ENCODE peak calls at places on chromosomes 12 and 14, in four cellular contexts. F, I, C and H are unnamed samples.

GRCh38 chr12:5884846-5885245 is 60.2 kb downstream of the ANO2 start:
- DNase-seq in F (no peak), I (no peak), C (no peak), H (no peak)

GRCh38 chr14:95290769-95291440 is 28.8 kb downstream of the CLMN start:
- DNase-seq in F (peak; percentile 65), I (no peak), C (peak; percentile 42), H (no peak)

GRCh38 chr12:21992823-21993222 is 51.6 kb upstream of the ABCC9 start:
- DNase-seq in F (no peak), I (no peak), C (no peak), H (peak; percentile 59)

GRCh38 chr12:109761631-109761950 is 48.0 kb downstream of the FAM222A start:
- DNase-seq in F (peak; percentile 20), I (no peak), C (peak; percentile 8), H (no peak)

GRCh38 chr12:122980192-122981035 is at the start of gene ARL6IP4:
- DNase-seq in F (peak; percentile 91), I (no peak), C (peak; percentile 47), H (peak; percentile 87)

GRCh38 chr12:14901228-14901562 is 15.5 kb upstream of the MGP start:
- DNase-seq in F (no peak), I (no peak), C (no peak), H (no peak)

GRCh38 chr12:6039894-6040601 is 84.4 kb downstream of the VWF start:
- DNase-seq in F (peak; percentile 83), I (no peak), C (peak; percentile 60), H (peak; percentile 53)

GRCh38 chr12:92654929-92655328 is 47.9 kb upstream of the PLEKHG7 start:
- DNase-seq in F (no peak), I (no peak), C (no peak), H (no peak)

GRCh38 chr12:126966498-126966897 is 1300.5 kb upstream of the TMEM132C start:
- DNase-seq in F (no peak), I (no peak), C (no peak), H (no peak)

GRCh38 chr14:102076793-102077759 is 9.8 kb downstream of the HSP90AA1 start:
- DNase-seq in F (no peak), I (no peak), C (no peak), H (no peak)

GRCh38 chr14:54796961-54797360 is 105.7 kb downstream of the GCH1 start:
- DNase-seq in F (no peak), I (no peak), C (no peak), H (no peak)

GRCh38 chr14:100398044-100398443 is 74.9 kb downstream of the SLC25A47 start:
- DNase-seq in F (no peak), I (no peak), C (no peak), H (no peak)

DNA sequence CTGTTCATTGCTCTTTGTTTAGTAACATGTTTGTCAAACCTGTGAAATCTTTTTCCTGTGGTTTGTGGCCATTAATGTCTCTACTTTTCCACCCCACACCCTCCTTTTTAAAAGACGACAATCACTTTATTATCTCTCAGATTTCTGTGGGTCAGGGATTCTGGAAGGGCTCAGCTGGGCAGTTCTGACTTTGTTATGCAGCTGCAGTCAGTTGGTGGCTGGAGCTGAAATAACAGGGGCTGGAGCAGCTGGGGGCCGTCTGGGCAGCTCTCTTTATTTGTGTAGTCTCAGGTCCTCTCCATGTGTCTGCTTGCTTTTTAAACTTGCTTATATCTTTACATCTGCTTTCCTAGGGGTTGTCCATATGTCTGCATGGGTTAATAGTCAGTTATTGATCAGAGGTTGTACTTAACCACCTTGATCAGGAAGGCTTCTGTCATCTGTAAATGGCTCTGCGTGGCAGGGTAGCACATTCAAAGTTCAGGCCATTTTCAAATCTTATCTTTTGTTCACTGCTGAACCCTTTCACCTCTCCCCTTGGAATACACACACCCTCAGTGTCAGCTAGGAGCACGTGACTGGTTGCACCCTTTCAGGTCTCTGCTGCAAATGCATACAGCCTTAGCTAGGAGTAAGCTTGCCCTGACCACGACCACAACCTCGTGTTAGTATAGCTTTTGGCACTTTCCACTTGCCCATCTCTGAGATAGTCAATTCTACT is 27.9 kb downstream of the BORCS5 start:
- DNase-seq in F (peak; percentile 45), I (peak; percentile 27), C (peak; percentile 38), H (peak; percentile 41)
- TF ChIP-seq TEAD4 in F (no peak), I (no peak), C (no peak), H (no peak)

DNA sequence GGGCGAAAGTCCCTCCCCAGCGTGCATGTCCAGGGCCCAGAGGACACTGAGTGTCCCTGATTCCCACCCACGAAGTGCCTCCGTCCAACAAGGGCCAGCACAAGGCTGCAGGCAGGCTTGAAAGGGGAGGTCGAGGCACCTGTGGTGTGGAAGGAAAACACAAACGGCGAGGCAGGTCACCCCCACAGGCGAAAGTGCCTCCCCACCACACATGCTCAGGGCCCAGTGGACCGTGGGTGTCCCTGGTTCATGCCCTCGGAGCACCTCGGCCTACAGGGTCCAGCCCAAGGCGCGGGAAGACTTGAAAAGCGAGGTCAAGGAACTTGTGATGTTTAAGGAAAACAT is 370.4 kb downstream of the ALG10 start:
- DNase-seq in F (no peak), I (no peak), C (no peak), H (no peak)
- TF ChIP-seq TEAD4 in F (no peak), I (no peak), C (no peak), H (no peak)

DNA sequence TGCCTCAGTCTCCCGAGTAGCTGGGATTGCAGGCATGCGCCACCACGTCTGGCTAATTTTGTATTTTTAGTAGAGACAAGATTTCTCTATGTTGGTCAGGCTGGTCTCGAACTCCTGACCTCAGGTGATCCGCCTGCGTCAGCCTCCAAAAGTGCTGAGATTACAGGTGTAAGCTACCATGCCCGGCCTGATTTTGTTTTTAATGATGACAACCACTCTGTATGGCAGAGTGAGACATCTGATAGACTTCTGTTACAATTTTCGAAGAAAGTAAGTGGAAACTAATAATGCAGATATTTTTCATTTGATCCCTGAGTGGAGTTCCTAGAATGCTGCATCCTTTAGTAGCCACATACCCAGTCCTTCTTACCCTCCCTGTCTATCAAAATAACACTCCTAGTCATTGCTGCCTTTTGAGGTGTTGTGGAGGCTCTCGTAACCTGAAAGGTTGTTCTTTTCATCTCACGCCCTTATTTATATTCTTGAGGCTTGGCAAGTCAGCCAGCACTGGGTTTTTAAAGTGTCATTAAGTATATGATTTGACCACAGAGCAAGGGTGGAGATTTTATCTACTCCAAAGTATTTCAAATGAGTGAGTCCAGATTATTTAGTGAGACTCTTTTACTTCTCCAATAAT is 5.9 kb upstream of the EID3 start:
- DNase-seq in F (no peak), I (no peak), C (no peak), H (no peak)
- TF ChIP-seq TEAD4 in F (no peak), I (no peak), C (no peak), H (no peak)

GRCh38 chr14:25516838-25517237 is 466.9 kb upstream of the STXBP6 start:
- DNase-seq in F (peak; percentile 2), I (peak; percentile 23), C (peak; percentile 48), H (no peak)
- TF ChIP-seq TEAD4 in F (no peak), I (no peak), C (no peak), H (no peak)

GRCh38 chr14:104395941-104396681 is 183.5 kb upstream of the C14orf180 start:
- DNase-seq in F (no peak), I (no peak), C (peak; percentile 14), H (no peak)
- TF ChIP-seq TEAD4 in F (no peak), I (no peak), C (no peak), H (no peak)

GRCh38 chr14:86961106-86961716 is 1031.8 kb downstream of the GALC start:
- DNase-seq in F (peak; percentile 29), I (no peak), C (peak; percentile 35), H (peak; percentile 5)
- TF ChIP-seq TEAD4 in F (no peak), I (no peak), C (no peak), H (no peak)